ENCODE peak calls at places on chromosomes 2 and 18, in eight cellular contexts. F is astrocyte, B is neural progenitor cell, C is epithelial cell of esophagus, T is brain microvascular endothelial cell, X is cardiac fibroblast, W is bronchial epithelial cell, Z is coronary artery. N is an unnamed sample.

GRCh38 chr2:153394247-153394646 is 84.3 kb downstream of the RPRM start:
- DNase-seq in F (no peak), B (no peak), C (no peak), T (no peak), X (no peak), W (no peak), Z (no peak), N (no peak)

GRCh38 chr18:73752546-73752945 is 395.1 kb downstream of the FBXO15 start:
- DNase-seq in F (peak; percentile 73), B (no peak), C (peak; percentile 85), T (peak; percentile 48), X (peak; percentile 47), W (peak; percentile 91), Z (no peak), N (no peak)

GRCh38 chr18:45764000-45764686 is 40.2 kb downstream of the SLC14A1 start:
- DNase-seq in F (no peak), B (no peak), C (peak; percentile 41), T (no peak), X (peak; percentile 37), W (peak; percentile 65), Z (no peak), N (peak; percentile 63)

GRCh38 chr2:45435316-45435715 is 175.8 kb downstream of the SRBD1 start:
- DNase-seq in F (peak; percentile 84), B (no peak), C (peak; percentile 81), T (peak; percentile 86), X (peak; percentile 34), W (peak; percentile 77), Z (no peak), N (no peak)

GRCh38 chr2:67716895-67717294 is 319.8 kb downstream of the ETAA1 start:
- DNase-seq in F (no peak), B (no peak), C (peak; percentile 6), T (no peak), X (no peak), W (peak; percentile 33), Z (no peak), N (no peak)

GRCh38 chr2:21642647-21643046 is 518.9 kb downstream of the TDRD15 start:
- DNase-seq in F (no peak), B (no peak), C (no peak), T (no peak), X (no peak), W (no peak), Z (no peak), N (no peak)

GRCh38 chr2:216803803-216804202 is 56.1 kb downstream of the TNP1 start:
- DNase-seq in F (no peak), B (no peak), C (no peak), T (no peak), X (no peak), W (no peak), Z (no peak), N (no peak)

GRCh38 chr18:29147944-29148343 is 971.0 kb upstream of the CDH2 start:
- DNase-seq in F (peak; percentile 64), B (peak; percentile 7), C (peak; percentile 72), T (peak; percentile 57), X (peak; percentile 76), W (peak; percentile 81), Z (no peak), N (peak; percentile 37)

GRCh38 chr18:45243347-45244095 is 371.8 kb upstream of the SLC14A2 start:
- DNase-seq in F (peak; percentile 80), B (no peak), C (no peak), T (no peak), X (peak; percentile 45), W (no peak), Z (no peak), N (no peak)

GRCh38 chr18:63088262-63088661 is 231.3 kb downstream of the BCL2 start:
- DNase-seq in F (no peak), B (peak; percentile 32), C (no peak), T (no peak), X (no peak), W (no peak), Z (no peak), N (no peak)

GRCh38 chr2:185854910-185855309 is 116.3 kb downstream of the FSIP2 start:
- DNase-seq in F (no peak), B (no peak), C (no peak), T (no peak), X (no peak), W (no peak), Z (no peak), N (no peak)

GRCh38 chr18:49690307-49690706 is 123.0 kb downstream of the ACAA2 start:
- DNase-seq in F (peak; percentile 99), B (no peak), C (peak; percentile 92), T (peak; percentile 97), X (peak; percentile 86), W (peak; percentile 99), Z (no peak), N (peak; percentile 49)

GRCh38 chr2:219056896-219057708 is 3.6 kb downstream of the IHH start:
- DNase-seq in F (no peak), B (peak; percentile 35), C (no peak), T (no peak), X (no peak), W (no peak), Z (no peak), N (no peak)

GRCh38 chr2:222439692-222440091 is 15.3 kb downstream of the SGPP2 start:
- DNase-seq in F (no peak), B (no peak), C (no peak), T (no peak), X (no peak), W (no peak), Z (no peak), N (no peak)

GRCh38 chr2:212109217-212109616 is 429.4 kb downstream of the ERBB4 start:
- DNase-seq in F (no peak), B (no peak), C (no peak), T (no peak), X (no peak), W (no peak), Z (no peak), N (no peak)

GRCh38 chr2:223203971-223204370 is 152.0 kb downstream of the KCNE4 start:
- DNase-seq in F (peak; percentile 67), B (no peak), C (peak; percentile 31), T (peak; percentile 58), X (peak; percentile 33), W (no peak), Z (no peak), N (peak; percentile 35)

GRCh38 chr2:27041708-27042107 is 8.9 kb downstream of the TMEM214 start:
- DNase-seq in F (peak; percentile 33), B (no peak), C (no peak), T (no peak), X (no peak), W (no peak), Z (no peak), N (no peak)

GRCh38 chr2:46988733-46989481 is 73.3 kb upstream of the MCFD2 start:
- DNase-seq in F (no peak), B (peak; percentile 62), C (no peak), T (no peak), X (no peak), W (no peak), Z (no peak), N (no peak)

GRCh38 chr2:58137221-58137620 is 90.6 kb downstream of the VRK2 start:
- DNase-seq in F (peak; percentile 85), B (no peak), C (peak; percentile 60), T (peak; percentile 46), X (peak; percentile 58), W (peak; percentile 74), Z (no peak), N (no peak)

GRCh38 chr2:130826419-130826818 is 10.3 kb upstream of the ARHGEF4 start:
- DNase-seq in F (no peak), B (no peak), C (no peak), T (no peak), X (no peak), W (no peak), Z (no peak), N (no peak)

GRCh38 chr2:103512442-103512841 is 750.6 kb downstream of the TMEM182 start:
- DNase-seq in F (no peak), B (no peak), C (no peak), T (no peak), X (no peak), W (no peak), Z (no peak), N (no peak)

GRCh38 chr2:168454737-168455691 is 1.1 kb upstream of the CERS6 start:
- DNase-seq in F (no peak), B (no peak), C (no peak), T (no peak), X (no peak), W (no peak), Z (no peak), N (no peak)

GRCh38 chr2:168453404-168453803 is 2.7 kb upstream of the CERS6 start:
- DNase-seq in F (no peak), B (no peak), C (no peak), T (no peak), X (no peak), W (no peak), Z (no peak), N (no peak)

GRCh38 chr2:168456526-168457176 is 579 bp downstream of the CERS6 start:
- DNase-seq in F (peak; percentile 21), B (peak; percentile 77), C (peak; percentile 50), T (no peak), X (peak; percentile 27), W (no peak), Z (peak; percentile 75), N (no peak)

GRCh38 chr2:168457177-168457905 is 1.3 kb downstream of the CERS6 start:
- DNase-seq in F (no peak), B (no peak), C (peak; percentile 24), T (no peak), X (peak; percentile 7), W (no peak), Z (no peak), N (no peak)

GRCh38 chr2:168455692-168456525 is at the start of gene CERS6:
- DNase-seq in F (peak; percentile 92), B (peak; percentile 96), C (peak; percentile 97), T (peak; percentile 94), X (peak; percentile 97), W (peak; percentile 84), Z (peak; percentile 97), N (peak; percentile 61)
- H3K4me3 ChIP-seq in F (peak within 1 kb of the TSS; percentile 89), B (peak within 1 kb of the TSS; percentile 77), C (peak within 1 kb of the TSS; percentile 91), T (peak within 1 kb of the TSS; percentile 96), X (peak within 1 kb of the TSS; percentile 93), W (peak within 1 kb of the TSS; percentile 91), Z (peak within 1 kb of the TSS; percentile 97), N (peak within 1 kb of the TSS; percentile 79)

GRCh38 chr2:189544638-189545037 is 35.9 kb downstream of the SLC40A1 start:
- DNase-seq in F (no peak), B (no peak), C (no peak), T (no peak), X (no peak), W (no peak), Z (no peak), N (no peak)
- TF ChIP-seq CTCF in F (no peak), B (no peak), C (no peak), T (no peak), X (no peak), W (no peak), Z (no peak), N (no peak)

GRCh38 chr18:55779461-55779710 is 191.4 kb upstream of the TCF4 start:
- DNase-seq in F (no peak), B (no peak), C (peak; percentile 50), T (no peak), X (peak; percentile 32), W (no peak), Z (no peak), N (no peak)
- H3K4me3 ChIP-seq in F (peak overlapping the region; percentile 61), B (peak overlapping the region; percentile 49), C (peak overlapping the region; percentile 63), T (peak overlapping the region; percentile 64), X (peak overlapping the region; percentile 64), W (peak overlapping the region; percentile 71), Z (peak overlapping the region; percentile 77), N (peak overlapping the region; percentile 53)

DNA sequence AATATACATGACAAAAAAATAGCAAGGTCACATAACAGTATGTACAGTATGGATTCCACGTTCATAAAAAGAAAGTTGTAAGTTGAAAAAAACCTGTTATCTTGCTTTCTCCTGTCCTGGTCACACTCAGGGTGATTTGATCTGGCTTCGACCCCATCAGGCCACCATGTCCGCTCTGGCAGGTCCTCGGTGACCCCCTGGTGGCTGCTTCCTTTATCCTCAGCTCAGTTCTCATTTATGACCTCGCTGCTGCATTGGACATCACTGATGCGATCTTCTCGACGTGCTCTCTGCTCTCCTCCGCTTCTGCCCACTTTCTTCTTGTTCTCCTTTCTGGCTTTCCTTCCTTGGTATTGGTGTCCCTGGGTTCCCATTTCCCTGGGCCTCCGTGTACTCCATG is 29.7 kb downstream of the DGKD start:
- DNase-seq in F (no peak), B (no peak), C (no peak), T (no peak), X (no peak), W (no peak), Z (no peak), N (no peak)
- TF ChIP-seq CTCF in F (no peak), B (no peak), C (no peak), T (peak; percentile 22), X (peak; percentile 12), W (no peak), Z (no peak), N (no peak)

N was measured in HFF-Myc.